ENCODE peak calls at places on chromosome X, in six cellular contexts. F is stomach; H is IMR-90; O is sigmoid colon; Y is left lung; V is CD4-positive, alpha-beta T cell. Z is an unnamed sample.

GRCh38 chrX:18755651-18756050 is 48.2 kb downstream of the PPEF1 start:
- DNase-seq in Y (no peak), O (no peak), F (no peak), V (no peak), H (no peak), Z (no peak)

GRCh38 chrX:50903387-50904027 is 7.0 kb upstream of the BMP15 start:
- DNase-seq in Y (no peak), H (peak; percentile 26), F (no peak), O (no peak), V (no peak), Z (no peak)

GRCh38 chrX:123425471-123425870 is 241.4 kb downstream of the GRIA3 start:
- DNase-seq in F (no peak), V (no peak), Y (no peak), O (no peak), H (no peak), Z (no peak)

GRCh38 chrX:10051866-10052265 is 84.7 kb downstream of the CLDN34 start:
- DNase-seq in V (no peak), F (no peak), Y (no peak), O (no peak), H (no peak), Z (no peak)

GRCh38 chrX:101764538-101764937 is 104.9 kb upstream of the ARMCX2 start:
- DNase-seq in O (no peak), H (no peak), F (no peak), V (no peak), Y (no peak), Z (no peak)

GRCh38 chrX:56968980-56969379 is 26.4 kb downstream of the SPIN3 start:
- DNase-seq in F (no peak), H (peak; percentile 16), O (no peak), V (no peak), Y (no peak), Z (no peak)

GRCh38 chrX:93637591-93637990 is 35.8 kb downstream of the NAP1L3 start:
- DNase-seq in F (no peak), O (no peak), H (no peak), Y (peak; percentile 5), V (no peak), Z (no peak)

GRCh38 chrX:49101629-49101984 is 21.9 kb upstream of the WDR45 start:
- DNase-seq in F (no peak), H (no peak), Y (no peak), V (no peak), O (no peak), Z (no peak)

GRCh38 chrX:129980540-129981206 is 1.8 kb upstream of the BCORL1 start:
- DNase-seq in O (peak; percentile 86), Y (peak; percentile 83), H (no peak), F (peak; percentile 59), V (no peak), Z (peak; percentile 74)

GRCh38 chrX:110992611-110993010 is 103.4 kb upstream of the PAK3 start:
- DNase-seq in F (peak; percentile 31), Y (no peak), H (peak; percentile 13), O (no peak), V (no peak), Z (no peak)

GRCh38 chrX:115642895-115643530 is 82.0 kb downstream of the PLS3 start:
- DNase-seq in O (peak; percentile 69), H (peak; percentile 77), V (no peak), F (peak; percentile 36), Y (no peak), Z (no peak)

GRCh38 chrX:39854772-39855747 is 242.7 kb downstream of the BCOR start:
- DNase-seq in Y (no peak), V (peak; percentile 61), F (no peak), H (no peak), O (no peak), Z (no peak)

GRCh38 chrX:154791951-154792350 is 13.3 kb downstream of the MPP1 start:
- DNase-seq in O (no peak), H (no peak), Y (no peak), F (no peak), V (no peak), Z (no peak)

GRCh38 chrX:154797006-154797405 is 8.3 kb downstream of the MPP1 start:
- DNase-seq in Y (no peak), H (no peak), F (no peak), V (no peak), O (no peak), Z (no peak)

GRCh38 chrX:154791467-154791866 is 13.8 kb downstream of the MPP1 start:
- DNase-seq in V (no peak), H (no peak), F (no peak), Y (no peak), O (no peak), Z (no peak)

DNA sequence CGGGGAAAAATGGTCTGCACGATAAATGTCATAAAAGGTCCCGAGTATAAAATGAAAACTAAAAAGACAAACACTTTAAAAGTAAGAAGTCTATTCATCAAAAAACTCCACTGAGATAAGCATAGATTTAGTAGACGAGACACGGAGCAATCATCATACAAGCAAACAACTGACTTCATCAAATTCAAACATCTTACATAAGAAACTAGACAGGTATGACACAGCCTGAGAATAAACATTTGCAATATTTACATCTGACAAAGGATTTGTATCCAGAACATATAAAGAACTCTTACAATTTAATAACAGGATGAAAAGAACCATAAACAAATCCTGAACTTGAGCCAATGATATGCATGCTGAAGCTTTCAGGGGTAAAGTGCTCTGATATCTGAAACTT is 12.2 kb downstream of the MPP1 start:
- DNase-seq in Y (no peak), F (no peak), V (no peak), O (no peak), H (no peak), Z (no peak)
- H3K9me3 ChIP-seq in Y (no peaks in the 10 kb centered on the region), F (no peaks in the 10 kb centered on the region), V (no peaks in the 10 kb centered on the region), O (no peaks in the 10 kb centered on the region), H (no peaks in the 10 kb centered on the region), Z (no peaks in the 10 kb centered on the region)

DNA sequence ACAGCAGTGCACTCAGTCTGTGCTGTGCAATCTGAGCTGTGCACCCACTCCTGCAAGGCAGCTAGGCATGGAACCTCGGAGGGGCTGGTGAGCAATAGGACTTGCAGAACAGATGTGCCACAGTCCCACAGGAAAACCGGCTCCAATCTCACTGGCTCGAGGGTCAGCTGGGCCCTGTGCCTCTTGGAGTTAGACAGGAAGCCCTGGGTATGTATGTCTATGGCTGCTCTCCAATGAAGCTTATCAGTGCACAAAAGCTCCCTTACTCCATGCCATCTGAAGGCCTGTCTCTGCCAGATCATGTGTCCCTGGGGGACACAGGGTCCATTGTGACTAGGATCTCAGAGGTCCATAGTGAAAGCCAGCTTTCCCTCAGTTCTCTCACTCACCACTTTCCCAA is 335.8 kb downstream of the SH3BGRL start:
- DNase-seq in V (no peak), H (no peak), Y (no peak), O (no peak), F (no peak), Z (no peak)
- H3K9me3 ChIP-seq in V (no peaks in the 10 kb centered on the region), H (peaks cover 4% of the 10 kb centered on the region), Y (no peaks in the 10 kb centered on the region), O (no peaks in the 10 kb centered on the region), F (no peaks in the 10 kb centered on the region), Z (no peaks in the 10 kb centered on the region)

GRCh38 chrX:41391606-41392005 is 55.5 kb upstream of the NYX start:
- DNase-seq in H (no peak), Y (no peak), V (no peak), O (no peak), F (peak; percentile 57), Z (peak; percentile 67)
- H3K9me3 ChIP-seq in H (no peaks in the 10 kb centered on the region), Y (no peaks in the 10 kb centered on the region), V (no peaks in the 10 kb centered on the region), O (no peaks in the 10 kb centered on the region), F (no peaks in the 10 kb centered on the region), Z (no peaks in the 10 kb centered on the region)

DNA sequence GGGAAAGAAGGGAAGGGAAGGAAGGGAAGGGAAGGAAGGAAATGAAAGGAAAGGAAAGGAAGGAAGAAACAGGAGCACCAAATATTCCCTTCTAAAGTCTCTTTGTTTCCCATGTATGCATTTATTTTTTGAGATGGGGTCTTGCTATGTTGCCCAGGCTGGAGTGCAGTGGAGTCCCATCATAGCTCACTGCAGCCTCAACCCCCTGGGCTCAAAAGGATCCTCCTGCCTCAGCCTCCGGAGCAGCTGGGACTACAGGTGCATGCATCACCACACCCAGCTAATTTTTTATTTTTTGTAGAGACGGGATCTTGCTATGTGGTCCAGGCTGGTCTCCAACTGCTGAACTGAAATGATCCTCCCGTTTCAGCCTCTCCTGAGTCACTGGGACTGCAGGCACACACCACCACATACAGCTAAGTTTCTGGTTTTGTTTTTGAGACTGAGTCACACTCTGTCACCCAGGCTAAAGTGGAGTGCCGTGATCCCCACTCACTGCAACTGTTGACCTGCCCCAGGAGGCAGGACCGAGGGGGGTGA is 102.8 kb downstream of the CRLF2 start:
- DNase-seq in O (no peak), H (no peak), V (no peak), F (no peak), Y (no peak), Z (peak; percentile 11)
- H3K9me3 ChIP-seq in O (no peaks in the 10 kb centered on the region), H (peaks cover 24% of the 10 kb centered on the region), V (no peaks in the 10 kb centered on the region), F (no peaks in the 10 kb centered on the region), Y (no peaks in the 10 kb centered on the region), Z (no peaks in the 10 kb centered on the region)

GRCh38 chrX:1051421-1051820 is 161.0 kb downstream of the CRLF2 start:
- DNase-seq in H (no peak), O (no peak), Y (no peak), V (no peak), F (no peak), Z (no peak)

GRCh38 chrX:1053072-1053471 is 159.4 kb downstream of the CRLF2 start:
- DNase-seq in H (no peak), V (no peak), O (no peak), F (no peak), Y (no peak), Z (no peak)

GRCh38 chrX:1052021-1052420 is 160.4 kb downstream of the CRLF2 start:
- DNase-seq in H (no peak), Y (no peak), V (no peak), F (no peak), O (no peak), Z (no peak)
- H3K9me3 ChIP-seq in H (peaks cover 17% of the 10 kb centered on the region), Y (no peaks in the 10 kb centered on the region), V (peaks cover 24% of the 10 kb centered on the region), F (peaks cover 17% of the 10 kb centered on the region), O (no peaks in the 10 kb centered on the region), Z (peaks cover 9% of the 10 kb centered on the region)

DNA sequence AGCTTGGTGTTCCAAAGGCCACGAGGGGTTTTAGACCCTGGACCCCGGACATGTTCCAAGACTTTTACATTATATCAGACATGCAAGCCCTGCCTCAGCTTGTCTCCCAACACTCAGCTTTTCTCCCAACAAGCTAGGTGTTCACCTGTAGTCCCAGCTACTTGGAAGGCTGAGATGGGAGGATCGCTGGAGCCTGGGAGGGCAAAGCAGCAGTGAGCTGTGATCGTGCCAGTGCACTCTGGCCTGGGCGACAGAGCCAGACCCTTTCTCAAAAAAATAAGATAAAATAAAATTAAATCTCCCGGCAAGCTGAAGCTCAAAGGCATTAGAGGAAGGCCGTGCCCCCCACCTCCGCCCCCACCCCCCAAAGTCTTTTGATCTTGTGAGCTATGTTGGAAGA is 13.7 kb downstream of the CTAG1A start:
- DNase-seq in V (no peak), H (no peak), Y (no peak), O (no peak), F (no peak), Z (no peak)
- H3K9me3 ChIP-seq in V (no peaks in the 10 kb centered on the region), H (peaks cover 5% of the 10 kb centered on the region), Y (no peaks in the 10 kb centered on the region), O (no peaks in the 10 kb centered on the region), F (no peaks in the 10 kb centered on the region), Z (no peaks in the 10 kb centered on the region)

DNA sequence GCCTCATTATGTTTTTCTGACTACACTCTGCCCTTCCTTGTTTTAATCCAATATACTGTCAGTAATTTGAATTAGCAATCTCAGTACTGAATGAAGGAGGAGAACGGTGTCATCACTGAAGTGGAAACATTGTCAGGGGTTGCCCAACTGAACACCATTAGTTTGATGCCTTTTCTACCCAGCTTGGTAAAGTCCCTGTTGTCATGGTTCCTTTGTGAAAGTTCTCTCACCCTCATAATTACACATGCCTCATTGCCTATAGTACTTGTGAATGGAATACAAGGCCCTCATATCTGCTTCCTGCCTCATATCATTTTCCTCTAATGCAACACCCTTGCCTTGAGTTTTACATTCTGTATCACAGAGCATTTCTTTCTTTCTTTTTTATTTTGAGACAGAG is 76.9 kb downstream of the RRAGB start:
- DNase-seq in V (no peak), F (no peak), O (no peak), H (no peak), Y (no peak), Z (no peak)
- H3K9me3 ChIP-seq in V (no peaks in the 10 kb centered on the region), F (no peaks in the 10 kb centered on the region), O (no peaks in the 10 kb centered on the region), H (no peaks in the 10 kb centered on the region), Y (no peaks in the 10 kb centered on the region), Z (no peaks in the 10 kb centered on the region)

Z was measured in upper lobe of right lung.